ENCODE peak calls at places on chromosome 1, in eight cellular contexts. K is activated CD8-positive, alpha-beta memory T cell treated with anti-CD3 and anti-CD28 coated beads for 1 hour; O is A549; W is NCI-H146; N is NCI-H460; F is NCI-H1105 treated with DMSO at 0.1 percent for 48 hours; Y is NCI-H2107; B is AG09309. U is an unnamed sample.
A peak's percentile ranks its signal among the peaks of the same experiment; 100 is the strongest.

GRCh38 chr1:209064850-209065249 is 518.7 kb upstream of the CAMK1G start:
- DNase-seq in K (no peak), O (no peak), W (peak; percentile 77), N (no peak), F (no peak), Y (no peak), B (no peak), U (no peak)

GRCh38 chr1:77888429-77889239 is at the start of gene NEXN:
- DNase-seq in K (no peak), O (peak; percentile 13), W (peak; percentile 61), N (peak; percentile 1), F (peak; percentile 55), Y (no peak), B (no peak), U (peak; percentile 44)

GRCh38 chr1:150621497-150622113 is 7.8 kb downstream of the ENSA start:
- DNase-seq in K (peak; percentile 40), O (peak; percentile 64), W (no peak), N (peak; percentile 47), F (peak; percentile 24), Y (no peak), B (no peak), U (peak; percentile 48)

GRCh38 chr1:205298191-205298994 is 23.2 kb downstream of the NUAK2 start:
- DNase-seq in K (no peak), O (peak; percentile 91), W (no peak), N (peak; percentile 97), F (no peak), Y (peak; percentile 63), B (peak; percentile 90), U (peak; percentile 79)

GRCh38 chr1:29565490-29565889 is 329.2 kb downstream of the PTPRU start:
- DNase-seq in K (no peak), O (no peak), W (no peak), N (no peak), F (no peak), Y (no peak), B (no peak), U (no peak)

GRCh38 chr1:235187316-235187715 is 26.3 kb upstream of the RBM34 start:
- DNase-seq in K (no peak), O (no peak), W (no peak), N (no peak), F (no peak), Y (no peak), B (no peak), U (no peak)

GRCh38 chr1:41454406-41454805 is 30.1 kb downstream of the EDN2 start:
- DNase-seq in K (no peak), O (no peak), W (peak; percentile 76), N (no peak), F (no peak), Y (no peak), B (no peak), U (peak; percentile 63)

GRCh38 chr1:35883681-35884155 is 709 bp downstream of the AGO1 start:
- DNase-seq in K (peak; percentile 7), O (peak; percentile 36), W (peak; percentile 86), N (no peak), F (peak; percentile 57), Y (no peak), B (no peak), U (peak; percentile 35)

GRCh38 chr1:211382714-211383480 is 56.3 kb downstream of the TRAF5 start:
- DNase-seq in K (peak; percentile 79), O (peak; percentile 88), W (peak; percentile 97), N (peak; percentile 97), F (peak; percentile 91), Y (peak; percentile 85), B (peak; percentile 70), U (peak; percentile 93)

GRCh38 chr1:83102630-83103071 is 896.3 kb downstream of the TTLL7 start:
- DNase-seq in K (no peak), O (no peak), W (peak; percentile 92), N (no peak), F (peak; percentile 81), Y (peak; percentile 73), B (no peak), U (peak; percentile 35)

GRCh38 chr1:227709451-227709850 is 25.7 kb downstream of the JMJD4 start:
- DNase-seq in K (no peak), O (no peak), W (no peak), N (no peak), F (no peak), Y (no peak), B (no peak), U (no peak)

GRCh38 chr1:218585565-218586184 is 240.5 kb downstream of the TGFB2 start:
- DNase-seq in K (no peak), O (peak; percentile 88), W (peak; percentile 77), N (peak; percentile 42), F (no peak), Y (no peak), B (no peak), U (peak; percentile 65)

GRCh38 chr1:110449661-110450651 is 993 bp upstream of the PROK1 start:
- DNase-seq in K (no peak), O (no peak), W (no peak), N (no peak), F (no peak), Y (no peak), B (no peak), U (no peak)

GRCh38 chr1:107748529-107748928 is 216.5 kb downstream of the VAV3 start:
- DNase-seq in K (no peak), O (peak; percentile 3), W (peak; percentile 53), N (peak; percentile 19), F (peak; percentile 42), Y (no peak), B (peak; percentile 20), U (no peak)

GRCh38 chr1:21663251-21663950 is 5.8 kb downstream of the RAP1GAP start:
- DNase-seq in K (no peak), O (no peak), W (no peak), N (no peak), F (no peak), Y (no peak), B (no peak), U (no peak)

GRCh38 chr1:218330043-218330623 is 15.0 kb upstream of the TGFB2 start:
- DNase-seq in K (no peak), O (peak; percentile 43), W (peak; percentile 37), N (peak; percentile 52), F (peak; percentile 62), Y (no peak), B (no peak), U (no peak)

GRCh38 chr1:21904725-21905520 is 32.2 kb downstream of the HSPG2 start:
- DNase-seq in K (no peak), O (no peak), W (no peak), N (no peak), F (no peak), Y (peak; percentile 27), B (no peak), U (peak; percentile 80)

GRCh38 chr1:181028241-181029014 is 5.4 kb upstream of the MR1 start:
- DNase-seq in K (no peak), O (no peak), W (no peak), N (no peak), F (no peak), Y (no peak), B (no peak), U (no peak)

GRCh38 chr1:1597275-1597930 is 2.5 kb downstream of the FNDC10 start:
- DNase-seq in K (no peak), O (peak; percentile 73), W (no peak), N (no peak), F (no peak), Y (no peak), B (no peak), U (peak; percentile 24)

GRCh38 chr1:94926365-94926914 is 470 bp downstream of the CNN3 start:
- DNase-seq in K (peak; percentile 2), O (peak; percentile 47), W (peak; percentile 73), N (peak; percentile 15), F (peak; percentile 60), Y (peak; percentile 76), B (no peak), U (peak; percentile 78)

GRCh38 chr1:81803423-81804103 is 2.8 kb downstream of the ADGRL2 start:
- DNase-seq in K (no peak), O (no peak), W (no peak), N (no peak), F (no peak), Y (no peak), B (no peak), U (peak; percentile 14)

GRCh38 chr1:9589144-9589718 is 520 bp downstream of the TMEM201 start:
- DNase-seq in K (peak; percentile 21), O (no peak), W (peak; percentile 20), N (no peak), F (no peak), Y (no peak), B (no peak), U (peak; percentile 10)